ENCODE peak calls at places on chromosomes 16 and 17, in five cellular contexts. D is cardiac muscle cell; E is right lobe of liver; X is right cardiac atrium; M is naive thymus-derived CD4-positive, alpha-beta T cell. P is an unnamed sample.
A peak's percentile ranks its signal among the peaks of the same experiment; 100 is the strongest.

GRCh38 chr17:69084911-69085310 is 24.2 kb upstream of the ABCA9 start:
- DNase-seq in D (no peak), E (no peak), X (no peak), M (no peak), P (peak; percentile 38)

GRCh38 chr16:19167710-19168172 is 299 bp upstream of the SYT17 start:
- DNase-seq in D (peak; percentile 80), E (peak; percentile 85), X (peak; percentile 91), M (no peak), P (peak; percentile 84)

GRCh38 chr16:4911831-4912422 is 25.0 kb downstream of the PPL start:
- DNase-seq in D (peak; percentile 60), E (no peak), X (no peak), M (no peak), P (peak; percentile 40)

GRCh38 chr16:86371083-86371803 is 139.1 kb upstream of the FOXF1 start:
- DNase-seq in D (no peak), E (no peak), X (no peak), M (no peak), P (no peak)

GRCh38 chr16:1845985-1846384 is 19.0 kb downstream of the FAHD1 start:
- DNase-seq in D (no peak), E (no peak), X (no peak), M (no peak), P (no peak)

GRCh38 chr16:4182581-4183257 is 59.2 kb downstream of the SRL start:
- DNase-seq in D (no peak), E (no peak), X (no peak), M (no peak), P (no peak)

GRCh38 chr16:8572919-8573724 is 17.2 kb downstream of the TMEM114 start:
- DNase-seq in D (peak; percentile 68), E (no peak), X (no peak), M (no peak), P (no peak)

GRCh38 chr17:75515229-75515522 is 161 bp downstream of the CASKIN2 start:
- DNase-seq in D (no peak), E (no peak), X (no peak), M (no peak), P (no peak)

GRCh38 chr16:88287219-88287618 is 95.5 kb upstream of the ZNF469 start:
- DNase-seq in D (no peak), E (no peak), X (no peak), M (no peak), P (peak; percentile 51)

GRCh38 chr17:62689441-62690167 is 62.1 kb downstream of the MRC2 start:
- DNase-seq in D (no peak), E (no peak), X (no peak), M (no peak), P (no peak)

GRCh38 chr16:22938647-22939046 is 124.7 kb downstream of the HS3ST2 start:
- DNase-seq in D (no peak), E (no peak), X (no peak), M (no peak), P (no peak)

GRCh38 chr16:82990155-82990554 is 363.4 kb downstream of the CDH13 start:
- DNase-seq in D (peak; percentile 32), E (no peak), X (no peak), M (no peak), P (no peak)

GRCh38 chr17:32486091-32486700 is 597 bp upstream of the CDK5R1 start:
- DNase-seq in D (peak; percentile 81), E (peak; percentile 81), X (peak; percentile 89), M (peak; percentile 76), P (peak; percentile 88)

GRCh38 chr16:4475880-4476790 is at the start of gene HMOX2:
- DNase-seq in D (peak; percentile 93), E (peak; percentile 95), X (peak; percentile 97), M (peak; percentile 93), P (peak; percentile 94)

GRCh38 chr17:73311781-73312641 is at the start of gene CDC42EP4:
- DNase-seq in D (peak; percentile 97), E (peak; percentile 98), X (peak; percentile 99), M (peak; percentile 79), P (peak; percentile 96)

GRCh38 chr16:77374384-77374783 is 60.5 kb downstream of the ADAMTS18 start:
- DNase-seq in D (no peak), E (no peak), X (no peak), M (no peak), P (peak; percentile 59)

GRCh38 chr17:52025231-52025630 is 133.3 kb downstream of the CA10 start:
- DNase-seq in D (no peak), E (no peak), X (no peak), M (no peak), P (no peak)

GRCh38 chr16:23301251-23302044 is 654 bp upstream of the SCNN1B start:
- DNase-seq in D (no peak), E (no peak), X (no peak), M (no peak), P (no peak)

GRCh38 chr16:89723279-89724250 is 2.2 kb downstream of the ZNF276 start:
- DNase-seq in D (peak; percentile 36), E (peak; percentile 62), X (peak; percentile 85), M (peak; percentile 86), P (no peak)

GRCh38 chr17:35947156-35947585 is 3.7 kb upstream of the LYZL6 start:
- DNase-seq in D (peak; percentile 58), E (peak; percentile 37), X (peak; percentile 64), M (peak; percentile 12), P (peak; percentile 76)

GRCh38 chr16:75044800-75045361 is 46.1 kb downstream of the ZNRF1 start:
- DNase-seq in D (peak; percentile 55), E (no peak), X (peak; percentile 58), M (no peak), P (no peak)

GRCh38 chr17:57676543-57676942 is 68.6 kb downstream of the CCDC182 start:
- DNase-seq in D (no peak), E (no peak), X (no peak), M (no peak), P (no peak)

GRCh38 chr16:77169650-77170236 is 21.2 kb upstream of the MON1B start:
- DNase-seq in D (peak; percentile 55), E (no peak), X (no peak), M (peak; percentile 22), P (peak; percentile 62)

GRCh38 chr17:28416703-28417311 is 10.8 kb upstream of the SLC46A1 start:
- DNase-seq in D (peak; percentile 80), E (peak; percentile 62), X (no peak), M (peak; percentile 36), P (peak; percentile 89)

GRCh38 chr16:72858611-72859493 is 189.1 kb downstream of the ZFHX3 start:
- DNase-seq in D (peak; percentile 74), E (no peak), X (peak; percentile 69), M (no peak), P (no peak)

GRCh38 chr17:49438885-49439284 is 24.2 kb upstream of the PHB1 start:
- DNase-seq in D (peak; percentile 13), E (no peak), X (peak; percentile 59), M (no peak), P (peak; percentile 35)
- H3K9me3 ChIP-seq in D (no peaks in the 10 kb centered on the region), E (no peaks in the 10 kb centered on the region), X (no peaks in the 10 kb centered on the region), M (no peaks in the 10 kb centered on the region), P (no peaks in the 10 kb centered on the region)

GRCh38 chr17:16952401-16952800 is 19.5 kb downstream of the TNFRSF13B start:
- DNase-seq in D (no peak), E (no peak), X (no peak), M (no peak), P (no peak)
- H3K4me3 ChIP-seq in D (no peak overlapping the region), E (no peak overlapping the region), X (no peak overlapping the region), M (no peak overlapping the region), P (no peak overlapping the region)

DNA sequence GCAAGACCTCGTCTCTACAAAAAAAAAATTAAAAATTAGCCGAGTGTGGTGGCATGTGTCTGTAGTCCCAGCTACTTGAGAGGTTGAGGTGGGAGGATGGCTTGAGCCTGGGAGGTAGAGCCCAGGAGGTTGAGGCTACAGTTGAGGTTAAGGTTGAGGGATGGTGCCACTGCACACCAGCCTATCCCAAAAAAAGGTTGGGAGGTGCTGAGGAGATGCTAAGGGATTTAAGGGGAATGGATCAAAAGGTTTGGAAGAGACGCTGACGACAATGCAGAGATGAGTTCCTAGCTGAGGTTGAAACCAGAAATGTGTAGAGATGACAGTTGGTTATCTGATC is 4.7 kb upstream of the NSMCE1 start:
- DNase-seq in D (no peak), E (no peak), X (no peak), M (no peak), P (no peak)
- H3K4me1 ChIP-seq in D (no peaks in the 10 kb centered on the region), E (no peaks in the 10 kb centered on the region), X (peaks cover 2% of the 10 kb centered on the region), M (peaks cover 30% of the 10 kb centered on the region), P (peaks cover 29% of the 10 kb centered on the region)

DNA sequence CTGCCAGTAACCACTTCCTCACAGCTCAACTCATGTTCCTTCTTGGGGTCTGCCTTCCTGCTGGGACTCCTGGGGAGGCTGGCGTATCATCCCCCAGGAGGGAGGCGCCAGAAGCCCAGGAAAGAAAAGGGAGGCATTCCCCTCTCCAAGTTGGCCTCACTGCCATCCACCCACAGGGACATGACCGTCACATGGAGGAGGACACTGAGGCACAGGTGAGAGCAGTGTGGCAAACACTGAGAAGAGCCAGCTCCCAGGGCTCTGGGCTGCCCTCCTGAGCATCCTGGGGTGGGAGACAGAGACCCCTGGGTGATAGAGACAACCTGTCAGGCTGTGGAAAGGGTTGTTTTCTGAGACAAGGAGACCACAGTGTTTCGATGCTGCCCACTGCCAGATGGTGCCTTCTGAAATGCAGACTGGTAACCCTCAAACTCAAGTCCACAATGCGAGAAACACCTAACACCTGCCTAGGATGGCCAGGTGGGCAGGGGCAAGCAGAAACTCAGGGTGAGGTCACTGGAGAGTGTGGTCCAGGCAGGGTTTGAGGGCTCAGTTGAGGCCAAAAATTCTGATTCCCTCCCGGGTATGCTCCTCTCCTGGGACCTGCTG is 1722.1 kb downstream of the TP53TG3F start:
- DNase-seq in D (no peak), E (no peak), X (no peak), M (no peak), P (no peak)
- H3K9me3 ChIP-seq in D (no peaks in the 10 kb centered on the region), E (no peaks in the 10 kb centered on the region), X (no peaks in the 10 kb centered on the region), M (no peaks in the 10 kb centered on the region), P (no peaks in the 10 kb centered on the region)

GRCh38 chr17:81160306-81160705 is 5.0 kb upstream of the PVALEF start:
- DNase-seq in D (no peak), E (peak; percentile 65), X (peak; percentile 84), M (no peak), P (no peak)
- H3K4me3 ChIP-seq in D (no peak overlapping the region), E (peak overlapping the region; percentile 11), X (peak overlapping the region; percentile 9), M (no peak overlapping the region), P (no peak overlapping the region)

GRCh38 chr17:76733618-76733957 is 3.5 kb downstream of the SRSF2 start:
- DNase-seq in D (no peak), E (no peak), X (no peak), M (no peak), P (no peak)
- H3K4me1 ChIP-seq in D (peaks cover 10% of the 10 kb centered on the region), E (no peaks in the 10 kb centered on the region), X (peaks cover 2% of the 10 kb centered on the region), M (peaks cover 53% of the 10 kb centered on the region), P (peaks cover 18% of the 10 kb centered on the region)

GRCh38 chr17:22303096-22303495 is 610.8 kb downstream of the KCNJ18 start:
- DNase-seq in D (no peak), E (no peak), X (no peak), M (no peak), P (no peak)
- H3K9me3 ChIP-seq in D (no peaks in the 10 kb centered on the region), E (no peaks in the 10 kb centered on the region), X (no peaks in the 10 kb centered on the region), M (no peaks in the 10 kb centered on the region), P (no peaks in the 10 kb centered on the region)

P was measured in Caco-2.